ENCODE peak calls at places on chromosome 20, in four cellular contexts. One of them, this sample, is unnamed.

GRCh38 chr20:25532015-25532751 is 53.1 kb downstream of the NINL start:
- DNase-seq in K562: no peak
- DNase-seq in GM12878: no peak
- DNase-seq in HCT116: no peak
- DNase-seq in this sample: peak; percentile 31

GRCh38 chr20:7151666-7152065 is 384.2 kb downstream of the BMP2 start:
- DNase-seq in K562: no peak
- DNase-seq in GM12878: no peak
- DNase-seq in HCT116: no peak
- DNase-seq in this sample: no peak

GRCh38 chr20:24667689-24668383 is 198.4 kb downstream of the SYNDIG1 start:
- DNase-seq in K562: no peak
- DNase-seq in GM12878: no peak
- DNase-seq in HCT116: no peak
- DNase-seq in this sample: no peak

GRCh38 chr20:44517454-44517853 is 4.4 kb downstream of the SERINC3 start:
- DNase-seq in K562: no peak
- DNase-seq in GM12878: no peak
- DNase-seq in HCT116: no peak
- DNase-seq in this sample: no peak

GRCh38 chr20:24981750-24982149 is 10.8 kb downstream of the APMAP start:
- DNase-seq in K562: no peak
- DNase-seq in GM12878: no peak
- DNase-seq in HCT116: no peak
- DNase-seq in this sample: no peak

GRCh38 chr20:11949711-11950110 is 32.0 kb downstream of the BTBD3 start:
- DNase-seq in K562: no peak
- DNase-seq in GM12878: no peak
- DNase-seq in HCT116: no peak
- DNase-seq in this sample: no peak

GRCh38 chr20:25223179-25223661 is 24.7 kb upstream of the PYGB start:
- DNase-seq in K562: peak; percentile 42
- DNase-seq in GM12878: no peak
- DNase-seq in HCT116: peak; percentile 76
- DNase-seq in this sample: peak; percentile 61

GRCh38 chr20:63692436-63693078 is 3.9 kb upstream of the TNFRSF6B start:
- DNase-seq in K562: no peak
- DNase-seq in GM12878: no peak
- DNase-seq in HCT116: no peak
- DNase-seq in this sample: no peak

GRCh38 chr20:58542411-58543095 is 27.4 kb upstream of the APCDD1L start:
- DNase-seq in K562: peak; percentile 26
- DNase-seq in GM12878: no peak
- DNase-seq in HCT116: peak; percentile 7
- DNase-seq in this sample: no peak

GRCh38 chr20:17956099-17956685 is 12.4 kb downstream of the SNX5 start:
- DNase-seq in K562: no peak
- DNase-seq in GM12878: no peak
- DNase-seq in HCT116: no peak
- DNase-seq in this sample: no peak

GRCh38 chr20:7579888-7580287 is 360.4 kb downstream of the HAO1 start:
- DNase-seq in K562: no peak
- DNase-seq in GM12878: no peak
- DNase-seq in HCT116: no peak
- DNase-seq in this sample: no peak

GRCh38 chr20:14191559-14191958 is 145.9 kb downstream of the FLRT3 start:
- DNase-seq in K562: no peak
- DNase-seq in GM12878: no peak
- DNase-seq in HCT116: no peak
- DNase-seq in this sample: no peak

GRCh38 chr20:47392015-47392720 is 35.7 kb upstream of the ZMYND8 start:
- DNase-seq in K562: peak; percentile 71
- DNase-seq in GM12878: no peak
- DNase-seq in HCT116: peak; percentile 81
- DNase-seq in this sample: peak; percentile 85

GRCh38 chr20:54062812-54063280 is 7.5 kb downstream of the BCAS1 start:
- DNase-seq in K562: no peak
- DNase-seq in GM12878: peak; percentile 82
- DNase-seq in HCT116: peak; percentile 42
- DNase-seq in this sample: peak; percentile 35

GRCh38 chr20:10710995-10711775 is 37.4 kb upstream of the JAG1 start:
- DNase-seq in K562: no peak
- DNase-seq in GM12878: no peak
- DNase-seq in HCT116: no peak
- DNase-seq in this sample: no peak

GRCh38 chr20:38997622-38998021 is 35.5 kb downstream of the DHX35 start:
- DNase-seq in K562: peak; percentile 62
- DNase-seq in GM12878: peak; percentile 87
- DNase-seq in HCT116: no peak
- DNase-seq in this sample: no peak

GRCh38 chr20:14617123-14617522 is 279.7 kb upstream of the FLRT3 start:
- DNase-seq in K562: no peak
- DNase-seq in GM12878: no peak
- DNase-seq in HCT116: no peak
- DNase-seq in this sample: no peak

GRCh38 chr20:4814696-4815252 is 93.1 kb downstream of the PRND start:
- DNase-seq in K562: no peak
- DNase-seq in GM12878: peak; percentile 83
- DNase-seq in HCT116: no peak
- DNase-seq in this sample: peak; percentile 34

GRCh38 chr20:18684775-18685174 is 96.9 kb downstream of the DTD1 start:
- DNase-seq in K562: no peak
- DNase-seq in GM12878: no peak
- DNase-seq in HCT116: no peak
- DNase-seq in this sample: no peak

GRCh38 chr20:39861381-39861780 is 827.7 kb downstream of the MAFB start:
- DNase-seq in K562: no peak
- DNase-seq in GM12878: no peak
- DNase-seq in HCT116: no peak
- DNase-seq in this sample: no peak

GRCh38 chr20:10414982-10415650 is 18.9 kb downstream of the MKKS start:
- DNase-seq in K562: no peak
- DNase-seq in GM12878: no peak
- DNase-seq in HCT116: no peak
- DNase-seq in this sample: peak; percentile 44

GRCh38 chr20:58996226-58996611 is 10.8 kb downstream of the CTSZ start:
- DNase-seq in K562: no peak
- DNase-seq in GM12878: no peak
- DNase-seq in HCT116: no peak
- DNase-seq in this sample: no peak

GRCh38 chr20:1819311-1820136 is 75.7 kb upstream of the SIRPA start:
- DNase-seq in K562: no peak
- DNase-seq in GM12878: no peak
- DNase-seq in HCT116: no peak
- DNase-seq in this sample: no peak

GRCh38 chr20:25257130-25257529 is 9.2 kb downstream of the PYGB start:
- DNase-seq in K562: no peak
- DNase-seq in GM12878: no peak
- DNase-seq in HCT116: no peak
- DNase-seq in this sample: no peak

GRCh38 chr20:10676518-10676917 is 2.7 kb upstream of the JAG1 start:
- DNase-seq in K562: no peak
- DNase-seq in GM12878: no peak
- DNase-seq in HCT116: no peak
- DNase-seq in this sample: no peak

GRCh38 chr20:47809561-47809960 is 24.3 kb upstream of the SULF2 start:
- DNase-seq in K562: no peak
- DNase-seq in GM12878: no peak
- DNase-seq in HCT116: no peak
- DNase-seq in this sample: no peak

GRCh38 chr20:56628873-56629463 is at the start of gene TFAP2C:
- DNase-seq in K562: peak; percentile 89
- DNase-seq in GM12878: no peak
- DNase-seq in HCT116: peak; percentile 54
- DNase-seq in this sample: no peak

GRCh38 chr20:32441638-32442037 is 83.5 kb downstream of the ASXL1 start:
- DNase-seq in K562: no peak
- DNase-seq in GM12878: no peak
- DNase-seq in HCT116: no peak
- DNase-seq in this sample: no peak

GRCh38 chr20:6767166-6767535 is 335 bp upstream of the BMP2 start:
- DNase-seq in K562: no peak
- DNase-seq in GM12878: no peak
- DNase-seq in HCT116: no peak
- DNase-seq in this sample: no peak

GRCh38 chr20:1827974-1828785 is 67.0 kb upstream of the SIRPA start:
- DNase-seq in K562: no peak
- DNase-seq in GM12878: no peak
- DNase-seq in HCT116: peak; percentile 24
- DNase-seq in this sample: no peak

GRCh38 chr20:21101453-21102251 is 4.5 kb downstream of the LINC00237 start:
- DNase-seq in K562: no peak
- DNase-seq in GM12878: no peak
- DNase-seq in HCT116: no peak
- DNase-seq in this sample: no peak

GRCh38 chr20:11274137-11274536 is 600.3 kb upstream of the JAG1 start:
- DNase-seq in K562: no peak
- DNase-seq in GM12878: no peak
- DNase-seq in HCT116: peak; percentile 52
- DNase-seq in this sample: peak; percentile 74

GRCh38 chr20:62494980-62495797 is 19.4 kb upstream of the GATA5 start:
- DNase-seq in K562: no peak
- DNase-seq in GM12878: no peak
- DNase-seq in HCT116: no peak
- DNase-seq in this sample: no peak
- H2AFZ ChIP-seq in K562: peak overlapping the region; percentile 51
- H2AFZ ChIP-seq in GM12878: no peak overlapping the region
- H2AFZ ChIP-seq in HCT116: no peak overlapping the region
- H2AFZ ChIP-seq in this sample: no peak overlapping the region

GRCh38 chr20:3408251-3408637 is 775 bp upstream of the DNAAF9 start:
- DNase-seq in K562: no peak
- DNase-seq in GM12878: no peak
- DNase-seq in HCT116: no peak
- DNase-seq in this sample: no peak

GRCh38 chr20:3409417-3409816 is 1.9 kb upstream of the DNAAF9 start:
- DNase-seq in K562: no peak
- DNase-seq in GM12878: no peak
- DNase-seq in HCT116: no peak
- DNase-seq in this sample: no peak

GRCh38 chr20:3406481-3407425 is 716 bp downstream of the DNAAF9 start:
- DNase-seq in K562: peak; percentile 19
- DNase-seq in GM12878: no peak
- DNase-seq in HCT116: no peak
- DNase-seq in this sample: peak; percentile 55

GRCh38 chr20:3405696-3406358 is 1.6 kb downstream of the DNAAF9 start:
- DNase-seq in K562: no peak
- DNase-seq in GM12878: no peak
- DNase-seq in HCT116: no peak
- DNase-seq in this sample: peak; percentile 12

GRCh38 chr20:3407426-3408250 is at the start of gene DNAAF9:
- DNase-seq in K562: peak; percentile 92
- DNase-seq in GM12878: no peak
- DNase-seq in HCT116: peak; percentile 38
- DNase-seq in this sample: peak; percentile 78
- TF ChIP-seq POLR2A in K562: peak; percentile 50
- TF ChIP-seq POLR2A in GM12878: peak; percentile 55
- TF ChIP-seq POLR2A in HCT116: no peak
- TF ChIP-seq POLR2A in this sample: peak; percentile 73

DNA sequence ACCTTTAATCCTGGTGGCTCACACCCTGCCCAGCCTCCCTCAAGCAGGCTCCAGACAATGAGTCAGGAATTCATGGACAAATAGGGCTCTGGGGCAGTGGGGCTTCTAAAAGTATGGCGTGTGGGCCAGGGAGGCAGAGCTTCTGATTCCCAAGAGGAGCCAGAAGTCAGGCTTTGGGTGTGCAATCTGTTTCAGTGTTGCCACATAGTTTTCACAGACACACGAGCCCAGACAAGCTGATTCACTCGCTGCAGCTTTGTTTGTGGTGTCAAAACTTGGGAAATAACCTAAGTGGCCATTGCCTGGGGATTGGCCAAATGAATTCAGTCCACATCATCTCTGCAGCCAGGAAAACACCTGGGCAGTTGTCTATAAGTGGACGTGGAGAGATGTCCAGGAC is 9.2 kb downstream of the PEDS1 start:
- DNase-seq in K562: no peak
- DNase-seq in GM12878: no peak
- DNase-seq in HCT116: no peak
- DNase-seq in this sample: peak; percentile 40
- H3K79me2 ChIP-seq in K562: peaks cover 56% of the 10 kb centered on the region
- H3K79me2 ChIP-seq in GM12878: peaks cover 26% of the 10 kb centered on the region
- H3K79me2 ChIP-seq in HCT116: peaks cover 90% of the 10 kb centered on the region
- H3K79me2 ChIP-seq in this sample: peaks cover 78% of the 10 kb centered on the region

GRCh38 chr20:49916146-49917002 is 1.0 kb upstream of the SPATA2 start:
- DNase-seq in K562: peak; percentile 61
- DNase-seq in GM12878: no peak
- DNase-seq in HCT116: no peak
- DNase-seq in this sample: peak; percentile 35
- H2AFZ ChIP-seq in K562: peak overlapping the region; percentile 100
- H2AFZ ChIP-seq in GM12878: peak overlapping the region; percentile 100
- H2AFZ ChIP-seq in HCT116: peak overlapping the region; percentile 99
- H2AFZ ChIP-seq in this sample: peak overlapping the region; percentile 72

GRCh38 chr20:35023624-35024023 is 68.0 kb downstream of the MYH7B start:
- DNase-seq in K562: no peak
- DNase-seq in GM12878: no peak
- DNase-seq in HCT116: no peak
- DNase-seq in this sample: no peak

GRCh38 chr20:35018578-35019371 is 63.1 kb downstream of the MYH7B start:
- DNase-seq in K562: no peak
- DNase-seq in GM12878: no peak
- DNase-seq in HCT116: no peak
- DNase-seq in this sample: no peak

GRCh38 chr20:35021831-35022230 is 66.2 kb downstream of the MYH7B start:
- DNase-seq in K562: no peak
- DNase-seq in GM12878: no peak
- DNase-seq in HCT116: no peak
- DNase-seq in this sample: no peak

GRCh38 chr20:35020108-35021031 is 64.7 kb downstream of the MYH7B start:
- DNase-seq in K562: no peak
- DNase-seq in GM12878: no peak
- DNase-seq in HCT116: no peak
- DNase-seq in this sample: no peak

GRCh38 chr20:35021063-35021462 is 65.4 kb downstream of the MYH7B start:
- DNase-seq in K562: no peak
- DNase-seq in GM12878: no peak
- DNase-seq in HCT116: no peak
- DNase-seq in this sample: peak; percentile 77
- TF ChIP-seq POLR2A in K562: no peak
- TF ChIP-seq POLR2A in GM12878: no peak
- TF ChIP-seq POLR2A in HCT116: no peak
- TF ChIP-seq POLR2A in this sample: no peak

GRCh38 chr20:16541878-16542277 is 31.4 kb downstream of the KIF16B start:
- DNase-seq in K562: no peak
- DNase-seq in GM12878: no peak
- DNase-seq in HCT116: no peak
- DNase-seq in this sample: no peak
- H3K79me2 ChIP-seq in K562: no peaks in the 10 kb centered on the region
- H3K79me2 ChIP-seq in GM12878: no peaks in the 10 kb centered on the region
- H3K79me2 ChIP-seq in HCT116: no peaks in the 10 kb centered on the region
- H3K79me2 ChIP-seq in this sample: no peaks in the 10 kb centered on the region